ENCODE peak calls at places on chromosomes 7 and 10, in four cellular contexts. One of them, this sample, is unnamed.

GRCh38 chr7:107614425-107614824 is 34.4 kb downstream of the BCAP29 start:
- DNase-seq in astrocyte of the cerebellum: peak
- DNase-seq in activated CD4-positive, CD25-positive, alpha-beta regulatory T cell: no peak
- DNase-seq in Right ventricle myocardium superior: no peak
- DNase-seq in this sample: no peak

GRCh38 chr7:137283147-137283546 is 60.4 kb downstream of the PTN start:
- DNase-seq in astrocyte of the cerebellum: no peak
- DNase-seq in Right ventricle myocardium superior: no peak
- DNase-seq in activated CD4-positive, CD25-positive, alpha-beta regulatory T cell: no peak
- DNase-seq in this sample: no peak

GRCh38 chr10:10623958-10624590 is 393.6 kb upstream of the CELF2 start:
- DNase-seq in activated CD4-positive, CD25-positive, alpha-beta regulatory T cell: no peak
- DNase-seq in Right ventricle myocardium superior: no peak
- DNase-seq in astrocyte of the cerebellum: no peak
- DNase-seq in this sample: no peak

GRCh38 chr10:52011113-52011512 is 303.0 kb upstream of the DKK1 start:
- DNase-seq in Right ventricle myocardium superior: no peak
- DNase-seq in astrocyte of the cerebellum: no peak
- DNase-seq in activated CD4-positive, CD25-positive, alpha-beta regulatory T cell: no peak
- DNase-seq in this sample: no peak

GRCh38 chr10:93547522-93547921 is 18.9 kb upstream of the FFAR4 start:
- DNase-seq in astrocyte of the cerebellum: no peak
- DNase-seq in Right ventricle myocardium superior: no peak
- DNase-seq in activated CD4-positive, CD25-positive, alpha-beta regulatory T cell: no peak
- DNase-seq in this sample: no peak

GRCh38 chr10:124253006-124253405 is 159.6 kb upstream of the CHST15 start:
- DNase-seq in astrocyte of the cerebellum: no peak
- DNase-seq in Right ventricle myocardium superior: no peak
- DNase-seq in activated CD4-positive, CD25-positive, alpha-beta regulatory T cell: no peak
- DNase-seq in this sample: no peak

GRCh38 chr10:8054498-8055407 is at the start of gene GATA3:
- DNase-seq in activated CD4-positive, CD25-positive, alpha-beta regulatory T cell: peak
- DNase-seq in Right ventricle myocardium superior: peak
- DNase-seq in astrocyte of the cerebellum: no peak
- DNase-seq in this sample: peak

GRCh38 chr10:121332829-121333765 is 265.1 kb downstream of the FGFR2 start:
- DNase-seq in astrocyte of the cerebellum: no peak
- DNase-seq in Right ventricle myocardium superior: no peak
- DNase-seq in activated CD4-positive, CD25-positive, alpha-beta regulatory T cell: no peak
- DNase-seq in this sample: no peak

GRCh38 chr10:71725998-71726672 is 6.6 kb upstream of the C10orf105 start:
- DNase-seq in activated CD4-positive, CD25-positive, alpha-beta regulatory T cell: no peak
- DNase-seq in Right ventricle myocardium superior: no peak
- DNase-seq in astrocyte of the cerebellum: no peak
- DNase-seq in this sample: no peak

GRCh38 chr10:132687893-132688579 is 97.9 kb downstream of the NKX6-2 start:
- DNase-seq in activated CD4-positive, CD25-positive, alpha-beta regulatory T cell: no peak
- DNase-seq in Right ventricle myocardium superior: peak
- DNase-seq in astrocyte of the cerebellum: no peak
- DNase-seq in this sample: no peak

GRCh38 chr10:7872041-7872442 is 53.7 kb downstream of the TAF3 start:
- DNase-seq in activated CD4-positive, CD25-positive, alpha-beta regulatory T cell: no peak
- DNase-seq in astrocyte of the cerebellum: no peak
- DNase-seq in Right ventricle myocardium superior: no peak
- DNase-seq in this sample: no peak

GRCh38 chr7:156616269-156617202 is 24.0 kb upstream of the RNF32 start:
- DNase-seq in Right ventricle myocardium superior: no peak
- DNase-seq in astrocyte of the cerebellum: no peak
- DNase-seq in activated CD4-positive, CD25-positive, alpha-beta regulatory T cell: no peak
- DNase-seq in this sample: no peak

GRCh38 chr10:102517553-102517952 is 13.8 kb downstream of the SUFU start:
- DNase-seq in activated CD4-positive, CD25-positive, alpha-beta regulatory T cell: no peak
- DNase-seq in astrocyte of the cerebellum: no peak
- DNase-seq in Right ventricle myocardium superior: no peak
- DNase-seq in this sample: no peak

GRCh38 chr7:30984359-30985107 is 20.8 kb downstream of the GHRHR start:
- DNase-seq in activated CD4-positive, CD25-positive, alpha-beta regulatory T cell: no peak
- DNase-seq in Right ventricle myocardium superior: no peak
- DNase-seq in astrocyte of the cerebellum: peak
- DNase-seq in this sample: no peak

GRCh38 chr7:134885967-134886352 is 100.3 kb upstream of the AGBL3 start:
- DNase-seq in astrocyte of the cerebellum: peak
- DNase-seq in Right ventricle myocardium superior: no peak
- DNase-seq in activated CD4-positive, CD25-positive, alpha-beta regulatory T cell: no peak
- DNase-seq in this sample: peak

GRCh38 chr10:52771534-52772455 is 789 bp downstream of the MBL2 start:
- DNase-seq in Right ventricle myocardium superior: no peak
- DNase-seq in activated CD4-positive, CD25-positive, alpha-beta regulatory T cell: no peak
- DNase-seq in astrocyte of the cerebellum: peak
- DNase-seq in this sample: peak

GRCh38 chr7:74585844-74586243 is 71.7 kb upstream of the GTF2I start:
- DNase-seq in astrocyte of the cerebellum: no peak
- DNase-seq in activated CD4-positive, CD25-positive, alpha-beta regulatory T cell: no peak
- DNase-seq in Right ventricle myocardium superior: no peak
- DNase-seq in this sample: no peak

GRCh38 chr7:128777156-128778123 is 1.8 kb upstream of the OPN1SW start:
- DNase-seq in activated CD4-positive, CD25-positive, alpha-beta regulatory T cell: no peak
- DNase-seq in astrocyte of the cerebellum: no peak
- DNase-seq in Right ventricle myocardium superior: no peak
- DNase-seq in this sample: no peak

GRCh38 chr7:128104109-128104742 is 73.0 kb upstream of the LRRC4 start:
- DNase-seq in astrocyte of the cerebellum: no peak
- DNase-seq in Right ventricle myocardium superior: peak
- DNase-seq in activated CD4-positive, CD25-positive, alpha-beta regulatory T cell: no peak
- DNase-seq in this sample: no peak

GRCh38 chr7:41219276-41219675 is 483.6 kb downstream of the INHBA start:
- DNase-seq in activated CD4-positive, CD25-positive, alpha-beta regulatory T cell: no peak
- DNase-seq in Right ventricle myocardium superior: no peak
- DNase-seq in astrocyte of the cerebellum: peak
- DNase-seq in this sample: peak

GRCh38 chr7:107660381-107661080 is at the start of gene SLC26A4:
- DNase-seq in activated CD4-positive, CD25-positive, alpha-beta regulatory T cell: no peak
- DNase-seq in Right ventricle myocardium superior: peak
- DNase-seq in astrocyte of the cerebellum: no peak
- DNase-seq in this sample: no peak

GRCh38 chr7:88500146-88500545 is 193.5 kb upstream of the STEAP4 start:
- DNase-seq in astrocyte of the cerebellum: no peak
- DNase-seq in Right ventricle myocardium superior: no peak
- DNase-seq in activated CD4-positive, CD25-positive, alpha-beta regulatory T cell: no peak
- DNase-seq in this sample: no peak

GRCh38 chr10:78424721-78425120 is 391.1 kb downstream of the RPS24 start:
- DNase-seq in Right ventricle myocardium superior: no peak
- DNase-seq in activated CD4-positive, CD25-positive, alpha-beta regulatory T cell: no peak
- DNase-seq in astrocyte of the cerebellum: no peak
- DNase-seq in this sample: no peak

GRCh38 chr7:38448842-38449241 is 175.4 kb upstream of the TARP start:
- DNase-seq in astrocyte of the cerebellum: no peak
- DNase-seq in Right ventricle myocardium superior: no peak
- DNase-seq in activated CD4-positive, CD25-positive, alpha-beta regulatory T cell: no peak
- DNase-seq in this sample: no peak

GRCh38 chr10:132477066-132477397 is 60.6 kb upstream of the INPP5A start:
- DNase-seq in astrocyte of the cerebellum: no peak
- DNase-seq in activated CD4-positive, CD25-positive, alpha-beta regulatory T cell: no peak
- DNase-seq in Right ventricle myocardium superior: no peak
- DNase-seq in this sample: no peak

GRCh38 chr10:2897619-2898508 is 169.5 kb upstream of the PFKP start:
- DNase-seq in Right ventricle myocardium superior: no peak
- DNase-seq in astrocyte of the cerebellum: no peak
- DNase-seq in activated CD4-positive, CD25-positive, alpha-beta regulatory T cell: no peak
- DNase-seq in this sample: no peak

GRCh38 chr10:69893271-69893900 is 91.7 kb downstream of the COL13A1 start:
- DNase-seq in activated CD4-positive, CD25-positive, alpha-beta regulatory T cell: no peak
- DNase-seq in astrocyte of the cerebellum: no peak
- DNase-seq in Right ventricle myocardium superior: no peak
- DNase-seq in this sample: no peak

GRCh38 chr10:125217986-125218675 is 57.8 kb upstream of the CTBP2 start:
- DNase-seq in astrocyte of the cerebellum: no peak
- DNase-seq in activated CD4-positive, CD25-positive, alpha-beta regulatory T cell: no peak
- DNase-seq in Right ventricle myocardium superior: no peak
- DNase-seq in this sample: no peak

GRCh38 chr10:104300002-104300735 is 31.2 kb downstream of the GSTO2 start:
- DNase-seq in astrocyte of the cerebellum: peak
- DNase-seq in Right ventricle myocardium superior: no peak
- DNase-seq in activated CD4-positive, CD25-positive, alpha-beta regulatory T cell: no peak
- DNase-seq in this sample: no peak

GRCh38 chr7:83502636-83503035 is 146.3 kb downstream of the SEMA3E start:
- DNase-seq in astrocyte of the cerebellum: no peak
- DNase-seq in Right ventricle myocardium superior: no peak
- DNase-seq in activated CD4-positive, CD25-positive, alpha-beta regulatory T cell: no peak
- DNase-seq in this sample: no peak

GRCh38 chr10:3484306-3485187 is 300.5 kb downstream of the KLF6 start:
- DNase-seq in Right ventricle myocardium superior: no peak
- DNase-seq in astrocyte of the cerebellum: no peak
- DNase-seq in activated CD4-positive, CD25-positive, alpha-beta regulatory T cell: no peak
- DNase-seq in this sample: no peak

GRCh38 chr7:11313801-11314200 is 340.1 kb downstream of the PHF14 start:
- DNase-seq in activated CD4-positive, CD25-positive, alpha-beta regulatory T cell: no peak
- DNase-seq in Right ventricle myocardium superior: no peak
- DNase-seq in astrocyte of the cerebellum: no peak
- DNase-seq in this sample: no peak

GRCh38 chr10:43041422-43042342 is 35.2 kb upstream of the RET start:
- DNase-seq in astrocyte of the cerebellum: no peak
- DNase-seq in Right ventricle myocardium superior: no peak
- DNase-seq in activated CD4-positive, CD25-positive, alpha-beta regulatory T cell: no peak
- DNase-seq in this sample: no peak

GRCh38 chr7:105636982-105637381 is 55.7 kb upstream of the EFCAB10 start:
- DNase-seq in activated CD4-positive, CD25-positive, alpha-beta regulatory T cell: no peak
- DNase-seq in Right ventricle myocardium superior: no peak
- DNase-seq in astrocyte of the cerebellum: no peak
- DNase-seq in this sample: no peak

GRCh38 chr10:4733150-4733842 is 92.7 kb upstream of the AKR1E2 start:
- DNase-seq in Right ventricle myocardium superior: no peak
- DNase-seq in activated CD4-positive, CD25-positive, alpha-beta regulatory T cell: no peak
- DNase-seq in astrocyte of the cerebellum: no peak
- DNase-seq in this sample: no peak

GRCh38 chr10:71623098-71623985 is 96.2 kb downstream of the C10orf105 start:
- DNase-seq in activated CD4-positive, CD25-positive, alpha-beta regulatory T cell: no peak
- DNase-seq in astrocyte of the cerebellum: no peak
- DNase-seq in Right ventricle myocardium superior: no peak
- DNase-seq in this sample: no peak

GRCh38 chr10:132146271-132146671 is 40.5 kb upstream of the DPYSL4 start:
- DNase-seq in Right ventricle myocardium superior: peak
- DNase-seq in activated CD4-positive, CD25-positive, alpha-beta regulatory T cell: no peak
- DNase-seq in astrocyte of the cerebellum: no peak
- DNase-seq in this sample: no peak

GRCh38 chr7:5824297-5824610 is 42.8 kb upstream of the RNF216 start:
- DNase-seq in activated CD4-positive, CD25-positive, alpha-beta regulatory T cell: peak
- DNase-seq in Right ventricle myocardium superior: no peak
- DNase-seq in astrocyte of the cerebellum: no peak
- DNase-seq in this sample: no peak

GRCh38 chr7:27842851-27843250 is 102.9 kb downstream of the TAX1BP1 start:
- DNase-seq in activated CD4-positive, CD25-positive, alpha-beta regulatory T cell: no peak
- DNase-seq in Right ventricle myocardium superior: no peak
- DNase-seq in astrocyte of the cerebellum: no peak
- DNase-seq in this sample: no peak

GRCh38 chr7:13880789-13881188 is 108.7 kb downstream of the ETV1 start:
- DNase-seq in Right ventricle myocardium superior: no peak
- DNase-seq in activated CD4-positive, CD25-positive, alpha-beta regulatory T cell: no peak
- DNase-seq in astrocyte of the cerebellum: peak
- DNase-seq in this sample: peak